ENCODE peak calls at places on chromosome 13, in four cellular contexts. X, L, E and B are unnamed samples.

GRCh38 chr13:87554045-87554444 is 117.1 kb upstream of the SLITRK5 start:
- DNase-seq in X (no peak), L (no peak), E (no peak), B (no peak)

GRCh38 chr13:30766957-30767603 is 31.7 kb downstream of the ALOX5AP start:
- DNase-seq in X (no peak), L (no peak), E (peak; percentile 58), B (peak; percentile 31)

GRCh38 chr13:19155321-19155861 is 26.2 kb downstream of the TUBA3C start:
- DNase-seq in X (no peak), L (no peak), E (no peak), B (no peak)

GRCh38 chr13:45167611-45168554 is 33.0 kb downstream of the KCTD4 start:
- DNase-seq in X (peak; percentile 24), L (no peak), E (no peak), B (no peak)

GRCh38 chr13:81872581-81872980 is 1531.7 kb upstream of the SPRY2 start:
- DNase-seq in X (no peak), L (no peak), E (no peak), B (no peak)

GRCh38 chr13:32381539-32381938 is 46.4 kb downstream of the N4BP2L1 start:
- DNase-seq in X (no peak), L (no peak), E (no peak), B (peak; percentile 9)

GRCh38 chr13:107339209-107339608 is 771.3 kb upstream of the ARGLU1 start:
- DNase-seq in X (no peak), L (no peak), E (no peak), B (no peak)

GRCh38 chr13:61316647-61317046 is 99.0 kb downstream of the PCDH20 start:
- DNase-seq in X (no peak), L (no peak), E (no peak), B (no peak)

GRCh38 chr13:42078113-42078769 is 29.8 kb downstream of the DGKH start:
- DNase-seq in X (no peak), L (no peak), E (peak; percentile 4), B (no peak)

GRCh38 chr13:39506559-39507390 is 96.2 kb downstream of the LHFPL6 start:
- DNase-seq in X (no peak), L (no peak), E (peak; percentile 51), B (no peak)

GRCh38 chr13:107553838-107554237 is 661.5 kb downstream of the LIG4 start:
- DNase-seq in X (no peak), L (no peak), E (no peak), B (no peak)

GRCh38 chr13:56886398-56886797 is 254.3 kb upstream of the PRR20A start:
- DNase-seq in X (no peak), L (no peak), E (no peak), B (no peak)

GRCh38 chr13:39481493-39481892 is 121.5 kb downstream of the LHFPL6 start:
- DNase-seq in X (peak; percentile 28), L (no peak), E (no peak), B (no peak)

GRCh38 chr13:53198699-53199098 is 170.1 kb downstream of the OLFM4 start:
- DNase-seq in X (no peak), L (no peak), E (no peak), B (no peak)

GRCh38 chr13:52734075-52734623 is 5.5 kb downstream of the CNMD start:
- DNase-seq in X (no peak), L (no peak), E (no peak), B (no peak)

GRCh38 chr13:21297914-21298831 is 121.7 kb downstream of the MRPL57 start:
- DNase-seq in X (peak; percentile 84), L (peak; percentile 79), E (peak; percentile 94), B (peak; percentile 87)

GRCh38 chr13:91162180-91162579 is 185.3 kb upstream of the MIR17HG start:
- DNase-seq in X (no peak), L (no peak), E (peak; percentile 67), B (peak; percentile 5)

GRCh38 chr13:102089177-102089576 is 312.7 kb downstream of the FGF14 start:
- DNase-seq in X (no peak), L (no peak), E (peak; percentile 0), B (no peak)
- TF ChIP-seq CTCF in X (no peak), L (no peak), E (no peak), B (no peak)

DNA sequence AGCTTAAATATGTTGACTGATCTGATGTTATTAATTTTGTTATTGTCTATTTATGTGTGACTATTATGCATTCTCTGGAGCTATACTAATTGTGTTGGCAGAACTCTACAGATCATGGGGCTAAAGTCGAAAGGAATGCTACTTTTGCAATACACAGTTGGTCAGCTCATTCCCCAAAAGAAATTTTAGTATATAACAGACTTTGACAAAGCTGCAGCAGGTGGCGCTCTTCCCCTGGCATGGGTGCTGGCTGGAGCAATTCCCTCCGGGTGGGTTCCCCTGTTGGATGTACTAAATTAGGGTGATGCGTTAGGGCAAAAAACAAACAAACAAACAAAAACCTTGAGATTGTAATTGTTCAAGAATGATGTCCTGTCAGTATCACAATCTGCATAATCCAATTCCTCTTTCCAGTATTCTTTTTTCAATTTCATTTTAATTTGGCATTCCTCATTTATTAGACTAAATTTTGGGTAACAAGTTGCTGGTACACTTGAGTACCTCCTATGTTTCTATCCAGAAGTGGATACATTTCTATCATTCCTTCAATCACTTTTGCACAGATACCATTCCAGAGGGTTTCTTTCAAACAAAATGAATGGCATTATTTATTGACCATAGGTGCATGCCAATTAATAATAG is 322.8 kb upstream of the EDNRB start:
- DNase-seq in X (no peak), L (no peak), E (peak; percentile 41), B (peak; percentile 45)
- TF ChIP-seq CTCF in X (no peak), L (peak; percentile 52), E (peak; percentile 87), B (peak; percentile 66)

DNA sequence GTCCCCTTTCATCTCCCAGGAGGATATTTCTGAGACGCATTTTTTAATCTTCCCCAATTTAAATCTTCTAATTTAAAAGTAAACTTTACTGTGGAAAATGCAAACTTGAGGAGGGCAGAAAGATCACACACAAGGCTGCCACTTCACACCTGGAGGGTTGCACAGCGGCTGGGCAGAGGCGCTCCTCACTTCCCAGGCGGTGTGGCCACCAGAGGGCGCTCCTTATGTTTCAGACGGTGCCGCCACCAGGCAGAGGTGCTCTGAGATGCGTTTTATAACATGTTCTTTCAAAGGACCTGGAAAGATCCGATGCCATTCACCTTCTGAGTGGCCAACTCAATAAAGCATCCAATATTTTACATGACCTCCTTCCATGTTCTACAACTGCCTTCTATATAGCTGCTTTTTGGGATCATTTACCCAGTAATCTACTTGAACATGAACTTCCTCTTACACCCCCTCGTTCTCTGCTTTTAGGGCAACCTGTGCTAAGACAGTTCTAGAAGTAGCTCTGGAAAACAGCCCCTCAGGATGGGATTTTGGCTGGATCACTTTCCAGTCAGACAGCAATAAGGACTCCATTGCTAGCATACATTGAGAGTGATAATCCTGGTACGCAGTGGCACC is 14.8 kb upstream of the MTUS2 start:
- DNase-seq in X (no peak), L (no peak), E (peak; percentile 35), B (peak; percentile 68)
- TF ChIP-seq CTCF in X (peak; percentile 46), L (peak; percentile 4), E (peak; percentile 82), B (peak; percentile 56)

DNA sequence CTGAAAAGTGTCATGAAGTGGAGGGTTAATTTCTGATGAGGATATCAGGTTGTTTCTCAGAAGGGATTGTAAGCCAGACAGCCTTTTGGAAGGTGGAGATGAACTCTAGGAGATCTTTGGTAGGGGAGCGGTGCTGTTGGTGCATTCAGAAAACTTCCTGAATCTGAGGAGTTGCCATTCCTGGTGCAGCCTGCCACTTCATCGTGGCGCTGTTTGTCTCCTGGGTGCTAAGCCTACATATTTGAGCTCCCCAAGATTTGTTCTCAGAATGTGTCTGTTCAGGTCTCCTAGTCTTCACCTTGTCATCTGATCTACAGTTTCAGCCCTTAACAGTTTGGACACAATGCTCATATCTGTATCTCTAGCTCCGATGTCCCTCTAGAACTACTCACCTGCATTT is 285.6 kb downstream of the MTUS2 start:
- DNase-seq in X (no peak), L (no peak), E (no peak), B (no peak)
- TF ChIP-seq CTCF in X (no peak), L (no peak), E (no peak), B (no peak)

DNA sequence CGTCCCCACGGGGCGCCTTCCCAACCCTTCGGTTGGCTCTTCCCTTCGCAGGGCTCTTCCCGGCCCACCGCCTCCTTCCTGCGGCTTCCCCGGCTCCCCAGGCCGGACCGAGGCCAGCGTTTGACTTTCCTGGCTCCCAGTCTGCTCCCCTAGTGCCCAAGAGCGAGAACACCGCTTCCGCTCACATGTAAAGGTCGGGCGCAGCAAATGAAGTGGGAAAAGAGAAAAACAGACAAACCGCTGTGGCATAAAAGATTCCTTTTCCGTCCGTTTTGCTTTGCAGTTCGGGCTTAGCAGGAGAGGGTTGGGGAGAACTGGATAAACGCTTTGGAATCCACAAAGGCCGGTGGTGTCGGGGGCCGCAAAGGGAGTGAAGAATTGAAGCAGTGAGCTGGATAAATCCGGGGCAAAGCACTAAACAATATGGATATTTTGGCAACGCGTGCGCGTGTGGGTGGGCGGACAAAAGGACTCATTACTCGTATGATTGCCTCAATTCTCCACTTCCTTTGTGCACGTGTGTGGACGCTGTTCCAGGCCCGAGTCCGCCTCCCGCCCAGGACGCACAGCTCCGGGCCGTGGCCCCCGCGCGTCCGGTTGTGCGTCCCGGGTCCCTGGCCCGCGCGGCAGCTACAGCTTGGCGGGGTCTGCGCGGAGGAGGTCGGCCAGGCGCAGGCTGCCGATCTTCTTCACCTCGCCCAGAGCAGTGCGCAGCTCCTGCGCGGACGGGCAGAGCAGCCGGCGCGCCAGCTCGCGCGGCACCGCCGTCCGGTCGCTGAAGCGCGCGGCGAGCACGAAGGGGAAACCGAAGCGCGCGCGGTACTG is 8.6 kb upstream of the CDX2 start:
- DNase-seq in X (no peak), L (no peak), E (no peak), B (no peak)
- TF ChIP-seq CTCF in X (no peak), L (no peak), E (no peak), B (no peak)

GRCh38 chr13:43303040-43303729 is 279.8 kb downstream of the DNAJC15 start:
- DNase-seq in X (peak; percentile 56), L (no peak), E (peak; percentile 19), B (peak; percentile 25)
- TF ChIP-seq CTCF in X (peak; percentile 36), L (no peak), E (peak; percentile 29), B (no peak)

GRCh38 chr13:24742294-24742693 is 21.7 kb upstream of the RNF17 start:
- DNase-seq in X (no peak), L (no peak), E (no peak), B (no peak)

GRCh38 chr13:24742986-24743385 is 21.0 kb upstream of the RNF17 start:
- DNase-seq in X (no peak), L (no peak), E (no peak), B (no peak)

GRCh38 chr13:24740014-24740890 is 23.7 kb upstream of the RNF17 start:
- DNase-seq in X (no peak), L (no peak), E (no peak), B (no peak)

GRCh38 chr13:24741791-24742190 is 22.2 kb upstream of the RNF17 start:
- DNase-seq in X (no peak), L (no peak), E (no peak), B (no peak)

GRCh38 chr13:24741016-24741662 is 22.8 kb upstream of the RNF17 start:
- DNase-seq in X (no peak), L (no peak), E (peak; percentile 14), B (no peak)
- TF ChIP-seq CTCF in X (no peak), L (no peak), E (peak; percentile 65), B (peak; percentile 52)

DNA sequence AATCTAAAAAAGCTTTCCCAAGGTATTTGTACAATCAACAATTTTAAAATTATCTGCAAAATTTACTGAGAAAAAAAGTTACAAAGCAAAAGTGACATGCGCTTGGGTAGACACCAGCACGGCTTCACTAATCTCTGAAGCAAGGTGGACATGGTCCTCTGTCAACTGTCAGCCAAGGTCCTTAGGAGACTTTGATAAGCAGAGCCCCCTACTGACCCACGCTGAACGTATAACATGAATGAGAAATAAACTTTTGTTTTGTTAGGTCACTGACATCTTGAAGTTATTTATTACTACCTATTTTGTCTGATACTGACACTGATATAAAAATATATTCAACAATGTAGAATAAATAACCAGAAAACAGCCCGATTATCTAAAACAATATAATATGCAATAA is 100.7 kb upstream of the OBI1 start:
- DNase-seq in X (no peak), L (no peak), E (no peak), B (no peak)
- TF ChIP-seq CTCF in X (no peak), L (no peak), E (peak; percentile 36), B (no peak)

GRCh38 chr13:110713642-110713952 is at the start of gene ING1:
- DNase-seq in X (no peak), L (no peak), E (no peak), B (no peak)
- TF ChIP-seq CTCF in X (no peak), L (no peak), E (no peak), B (no peak)